ENCODE peak calls at places on chromosomes 16 and 17, in eight cellular contexts. I is stomach; H is germinal center; E is bronchial epithelial cell; D is NCI-H1092 treated with DMSO at 0.1 percent for 48 hours; G is nucleus accumbens; F is activated CD4-positive, alpha-beta T cell treated with anti-CD3 and anti-CD28 coated beads, Interleukin-2, amount 50 U/mL, for 48 hours; O is colonic mucosa. Q is an unnamed sample.

GRCh38 chr16:3007957-3008748 is 4.6 kb upstream of the CLDN9 start:
- DNase-seq in H (no peak), G (no peak), D (no peak), E (no peak), O (no peak), I (no peak), F (no peak), Q (no peak)

GRCh38 chr17:61323696-61324539 is 75.7 kb upstream of the TBX2 start:
- DNase-seq in F (no peak), O (no peak), G (no peak), H (no peak), I (no peak), E (no peak), D (no peak), Q (no peak)

GRCh38 chr17:17985555-17985954 is 12.9 kb downstream of the DRC3 start:
- DNase-seq in G (no peak), I (no peak), H (no peak), E (no peak), D (no peak), F (no peak), O (no peak), Q (no peak)

GRCh38 chr17:64081802-64082799 is 47.8 kb downstream of the ERN1 start:
- DNase-seq in O (peak; percentile 33), H (no peak), D (peak; percentile 68), G (no peak), F (no peak), E (peak; percentile 98), I (no peak), Q (no peak)

GRCh38 chr17:45091778-45092425 is 30.8 kb downstream of the NMT1 start:
- DNase-seq in I (no peak), D (no peak), H (no peak), F (no peak), O (no peak), E (peak; percentile 23), G (no peak), Q (no peak)

GRCh38 chr17:75457047-75457654 is 716 bp downstream of the TMEM94 start:
- DNase-seq in H (peak; percentile 22), G (no peak), O (peak; percentile 52), F (peak; percentile 15), E (no peak), I (peak; percentile 27), D (peak; percentile 63), Q (no peak)

GRCh38 chr17:61490540-61490975 is 38.3 kb downstream of the TBX4 start:
- DNase-seq in F (no peak), G (no peak), I (peak; percentile 8), O (no peak), D (no peak), E (peak; percentile 88), H (no peak), Q (no peak)

GRCh38 chr17:80220709-80221215 is 535 bp downstream of the SLC26A11 start:
- DNase-seq in D (peak; percentile 6), G (no peak), I (no peak), H (peak; percentile 12), O (peak; percentile 29), F (peak; percentile 17), E (no peak), Q (no peak)

GRCh38 chr17:45006927-45007461 is 38.9 kb upstream of the C1QL1 start:
- DNase-seq in E (no peak), H (no peak), D (no peak), I (no peak), O (no peak), G (no peak), F (no peak), Q (no peak)

GRCh38 chr17:32497431-32498205 is 10.8 kb downstream of the CDK5R1 start:
- DNase-seq in G (no peak), I (no peak), D (no peak), F (no peak), H (no peak), O (no peak), E (peak; percentile 10), Q (no peak)

GRCh38 chr17:46109603-46110189 is 83.5 kb downstream of the KANSL1 start:
- DNase-seq in F (no peak), H (no peak), E (no peak), G (no peak), O (no peak), D (no peak), I (no peak), Q (no peak)

GRCh38 chr17:34739386-34739785 is 160.0 kb downstream of the TMEM132E start:
- DNase-seq in H (no peak), E (no peak), G (no peak), O (no peak), D (no peak), I (peak; percentile 1), F (no peak), Q (no peak)